ENCODE peak calls at places on chromosomes 7 and 10, in eight cellular contexts. S is SHP77; M is activated CD8-positive, alpha-beta memory T cell treated with anti-CD3 and anti-CD28 coated beads, Interleukin-2, amount 50 U/mL, for 48 hours; O is non-pigmented ciliary epithelial cell; Y is activated naive CD4-positive, alpha-beta T cell treated with anti-CD3 and anti-CD28 coated beads for 36 hours; P is MG63; N is AG09309; V is stimulated activated CD4-positive, alpha-beta T cell treated with anti-CD3 and anti-CD28 coated beads, Interleukin-4, amount 100 ng/mL, for 24 hours. B is an unnamed sample.

GRCh38 chr10:122102867-122103525 is 114.0 kb downstream of the TACC2 start:
- DNase-seq in M (no peak), N (no peak), V (no peak), Y (no peak), P (no peak), S (no peak), O (no peak), B (no peak)

GRCh38 chr10:29880856-29881255 is 178.5 kb downstream of the JCAD start:
- DNase-seq in O (no peak), M (no peak), S (no peak), Y (no peak), N (no peak), P (no peak), V (no peak), B (no peak)

GRCh38 chr7:134787064-134787463 is 7.6 kb downstream of the CALD1 start:
- DNase-seq in S (no peak), O (no peak), N (no peak), Y (no peak), M (no peak), P (no peak), V (no peak), B (no peak)

GRCh38 chr7:135486258-135486657 is 23.6 kb downstream of the CNOT4 start:
- DNase-seq in N (no peak), P (no peak), S (no peak), M (no peak), V (no peak), O (no peak), Y (no peak), B (no peak)

GRCh38 chr7:133081119-133081604 is 728 bp downstream of the CHCHD3 start:
- DNase-seq in V (peak), M (peak), P (peak), S (no peak), N (no peak), O (no peak), Y (peak), B (no peak)

GRCh38 chr10:114925675-114926204 is 12.3 kb upstream of the TRUB1 start:
- DNase-seq in V (peak), O (no peak), M (no peak), P (peak), Y (peak), N (no peak), S (no peak), B (no peak)

GRCh38 chr7:22859676-22860290 is 37.1 kb upstream of the TOMM7 start:
- DNase-seq in V (no peak), P (no peak), S (no peak), Y (no peak), M (no peak), O (no peak), N (no peak), B (no peak)

GRCh38 chr10:110936757-110937156 is 17.4 kb downstream of the SHOC2 start:
- DNase-seq in M (no peak), O (no peak), Y (no peak), P (no peak), S (no peak), N (no peak), V (no peak), B (no peak)